ENCODE peak calls at places on chromosomes 11 and 22, in five cellular contexts. Y is IMR-90, W is PC-9, B is heart left ventricle, Q is small intestine. H is an unnamed sample.

GRCh38 chr11:126159719-126160344 is 51.6 kb downstream of the RPUSD4 start:
- DNase-seq in W (no peak), Q (no peak), Y (no peak), B (no peak), H (no peak)

GRCh38 chr22:41256898-41257260 is 16.1 kb upstream of the CHADL start:
- DNase-seq in B (no peak), W (peak; percentile 47), Q (no peak), Y (peak; percentile 27), H (no peak)

GRCh38 chr11:15901046-15901445 is 455.3 kb downstream of the SOX6 start:
- DNase-seq in W (no peak), B (peak; percentile 29), Y (no peak), Q (no peak), H (no peak)

GRCh38 chr11:93020248-93021088 is 51.0 kb downstream of the MTNR1B start:
- DNase-seq in B (no peak), W (peak; percentile 7), Q (no peak), Y (peak; percentile 92), H (no peak)

GRCh38 chr22:46827072-46827780 is 64.8 kb downstream of the TBC1D22A start:
- DNase-seq in Q (no peak), W (no peak), Y (no peak), B (no peak), H (no peak)

GRCh38 chr11:18526130-18526520 is 617 bp downstream of the TSG101 start:
- DNase-seq in Q (no peak), B (no peak), Y (no peak), W (no peak), H (no peak)

GRCh38 chr22:26672590-26673468 is 15.4 kb downstream of the MIAT start:
- DNase-seq in Q (peak; percentile 95), W (peak; percentile 82), Y (peak; percentile 94), B (peak; percentile 93), H (peak; percentile 93)

GRCh38 chr11:5620606-5621521 is 3.9 kb upstream of the TRIM34 start:
- DNase-seq in Y (peak; percentile 95), B (no peak), W (peak; percentile 42), Q (peak; percentile 74), H (peak; percentile 44)

GRCh38 chr22:27554106-27554814 is 247.3 kb downstream of the MN1 start:
- DNase-seq in Q (peak; percentile 12), Y (peak; percentile 20), W (no peak), B (no peak), H (peak; percentile 33)

GRCh38 chr22:39627208-39627607 is 56.7 kb downstream of the CACNA1I start:
- DNase-seq in Y (no peak), Q (no peak), B (no peak), W (no peak), H (no peak)

GRCh38 chr11:94602430-94603372 is 35.5 kb downstream of the PIWIL4 start:
- DNase-seq in W (peak; percentile 66), Y (peak; percentile 86), B (peak; percentile 57), Q (peak; percentile 95), H (no peak)

GRCh38 chr11:118933486-118933885 is 7.8 kb upstream of the BCL9L start:
- DNase-seq in W (no peak), B (no peak), Y (peak; percentile 16), Q (no peak), H (no peak)

GRCh38 chr11:47186076-47186936 is at the start of gene PACSIN3:
- DNase-seq in Q (no peak), W (peak; percentile 64), B (peak; percentile 64), Y (peak; percentile 19), H (no peak)

GRCh38 chr22:40721266-40721665 is 42.0 kb downstream of the MCHR1 start:
- DNase-seq in B (no peak), Q (no peak), Y (peak; percentile 71), W (no peak), H (no peak)

GRCh38 chr22:40178417-40179409 is 988 bp downstream of the TNRC6B start:
- DNase-seq in Q (peak; percentile 48), W (no peak), B (no peak), Y (peak; percentile 57), H (no peak)

GRCh38 chr22:49994361-49995058 is 18.1 kb downstream of the IL17REL start:
- DNase-seq in Q (no peak), W (no peak), Y (no peak), B (no peak), H (no peak)

GRCh38 chr11:83051760-83052671 is 19.7 kb downstream of the RAB30 start:
- DNase-seq in W (no peak), Y (peak; percentile 98), Q (no peak), B (peak; percentile 62), H (no peak)

GRCh38 chr11:114448749-114449484 is 9.7 kb downstream of the REXO2 start:
- DNase-seq in B (no peak), W (no peak), Y (peak; percentile 54), Q (peak; percentile 45), H (no peak)

GRCh38 chr11:132972565-132972964 is 559.7 kb downstream of the OPCML start:
- DNase-seq in B (no peak), Y (no peak), W (no peak), Q (no peak), H (no peak)

GRCh38 chr11:25981998-25982397 is 349.9 kb upstream of the ANO3 start:
- DNase-seq in Y (peak; percentile 77), W (peak; percentile 4), Q (peak; percentile 33), B (peak; percentile 10), H (no peak)

GRCh38 chr22:50059185-50059880 is 1.2 kb upstream of the TTLL8 start:
- DNase-seq in Q (no peak), Y (peak; percentile 20), W (no peak), B (no peak), H (no peak)

GRCh38 chr22:45645526-45646414 is 25.9 kb upstream of the ATXN10 start:
- DNase-seq in B (peak; percentile 59), W (peak; percentile 85), Q (peak; percentile 62), Y (peak; percentile 35), H (peak; percentile 76)
- H3K4me1 ChIP-seq in B (peaks cover 3% of the 10 kb centered on the region), W (peaks cover 33% of the 10 kb centered on the region), Q (no peaks in the 10 kb centered on the region), Y (peaks cover 2% of the 10 kb centered on the region), H (no peaks in the 10 kb centered on the region)

GRCh38 chr11:1867381-1867780 is 14.5 kb downstream of the LSP1 start:
- DNase-seq in Y (no peak), Q (no peak), W (no peak), B (no peak), H (no peak)

GRCh38 chr11:1864831-1865665 is 12.2 kb downstream of the LSP1 start:
- DNase-seq in Q (no peak), Y (no peak), W (no peak), B (no peak), H (no peak)

GRCh38 chr11:1866776-1867175 is 13.9 kb downstream of the LSP1 start:
- DNase-seq in Y (no peak), Q (no peak), W (no peak), B (no peak), H (no peak)

GRCh38 chr11:1868056-1868635 is 15.3 kb downstream of the LSP1 start:
- DNase-seq in Y (no peak), B (no peak), Q (no peak), W (no peak), H (no peak)

DNA sequence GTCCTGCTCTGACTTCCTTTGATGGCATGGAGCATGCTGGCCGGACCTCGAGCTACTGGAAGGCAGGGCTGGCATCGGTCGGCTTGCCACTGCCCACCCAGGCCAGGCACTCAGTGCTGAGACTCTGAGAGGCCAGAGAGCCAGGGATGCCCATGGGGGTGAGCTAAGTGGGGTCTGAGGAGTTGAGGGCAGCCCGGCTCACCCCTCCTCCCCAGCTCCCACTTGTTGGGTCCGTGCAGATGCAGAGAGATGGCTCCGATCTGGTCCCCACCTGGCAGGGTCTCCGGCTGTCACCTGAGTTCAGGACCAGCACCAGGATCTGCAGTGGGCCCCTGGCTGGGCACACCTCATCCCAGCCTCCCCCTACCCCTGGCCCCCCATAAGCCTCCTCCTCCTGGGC is 13.3 kb downstream of the LSP1 start:
- DNase-seq in B (no peak), Q (no peak), W (no peak), Y (no peak), H (no peak)
- H3K27ac ChIP-seq in B (no peak overlapping the region), Q (no peak overlapping the region), W (no peak overlapping the region), Y (no peak overlapping the region), H (no peak overlapping the region)

GRCh38 chr22:20510811-20511577 is 3.6 kb downstream of the MED15 start:
- DNase-seq in W (no peak), Y (no peak), Q (peak; percentile 40), B (no peak), H (no peak)

GRCh38 chr22:20509344-20510047 is 2.1 kb downstream of the MED15 start:
- DNase-seq in W (peak; percentile 66), Y (peak; percentile 94), B (peak; percentile 87), Q (peak; percentile 93), H (peak; percentile 84)

GRCh38 chr22:20514658-20515406 is 7.4 kb downstream of the MED15 start:
- DNase-seq in B (no peak), Y (peak; percentile 96), W (peak; percentile 20), Q (no peak), H (no peak)

GRCh38 chr22:20508815-20509271 is 1.4 kb downstream of the MED15 start:
- DNase-seq in Q (peak; percentile 39), Y (no peak), W (no peak), B (no peak), H (no peak)

GRCh38 chr22:20511578-20512259 is 4.3 kb downstream of the MED15 start:
- DNase-seq in Y (no peak), Q (no peak), W (no peak), B (no peak), H (no peak)
- H3K4me1 ChIP-seq in Y (peaks cover 22% of the 10 kb centered on the region), Q (peaks cover 6% of the 10 kb centered on the region), W (peaks cover 24% of the 10 kb centered on the region), B (peaks cover 28% of the 10 kb centered on the region), H (peaks cover 27% of the 10 kb centered on the region)

DNA sequence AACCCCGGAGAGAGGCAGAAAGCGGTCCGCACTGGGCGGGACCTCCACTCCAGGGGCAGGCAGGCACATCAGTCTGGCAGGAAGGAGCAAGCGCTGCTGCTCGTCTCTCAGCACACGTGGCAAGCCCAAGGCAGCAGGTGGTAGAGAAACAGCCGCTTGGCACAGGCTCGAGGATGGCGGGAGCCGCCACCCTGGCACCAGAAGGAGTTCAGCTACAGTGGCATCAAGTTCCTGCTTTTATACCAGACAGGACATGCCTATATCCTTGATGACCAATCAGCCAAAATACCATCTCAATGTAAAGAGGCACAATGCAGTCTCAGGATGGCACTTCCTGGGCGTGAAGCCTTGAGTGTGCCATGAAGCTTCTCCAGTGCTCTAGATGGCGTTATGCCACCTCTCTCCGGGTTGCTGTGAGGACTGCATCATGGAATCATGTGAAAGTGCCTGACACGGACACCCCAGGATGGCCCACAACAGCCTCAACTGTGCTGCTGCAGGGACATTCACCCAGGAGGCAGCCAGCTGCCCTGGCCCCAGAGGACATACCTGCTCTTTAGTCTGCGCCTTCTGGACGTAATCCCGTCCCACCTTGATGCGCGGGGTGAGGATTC is 64.8 kb downstream of the APOL1 start:
- DNase-seq in Y (no peak), Q (no peak), B (no peak), W (no peak), H (no peak)
- H3K27ac ChIP-seq in Y (no peak overlapping the region), Q (no peak overlapping the region), B (no peak overlapping the region), W (no peak overlapping the region), H (no peak overlapping the region)

GRCh38 chr11:45209480-45209879 is 63.0 kb downstream of the PRDM11 start:
- DNase-seq in Y (no peak), B (no peak), W (no peak), Q (no peak), H (no peak)
- H3K4me1 ChIP-seq in Y (no peaks in the 10 kb centered on the region), B (peaks cover 21% of the 10 kb centered on the region), W (no peaks in the 10 kb centered on the region), Q (no peaks in the 10 kb centered on the region), H (peaks cover 20% of the 10 kb centered on the region)

DNA sequence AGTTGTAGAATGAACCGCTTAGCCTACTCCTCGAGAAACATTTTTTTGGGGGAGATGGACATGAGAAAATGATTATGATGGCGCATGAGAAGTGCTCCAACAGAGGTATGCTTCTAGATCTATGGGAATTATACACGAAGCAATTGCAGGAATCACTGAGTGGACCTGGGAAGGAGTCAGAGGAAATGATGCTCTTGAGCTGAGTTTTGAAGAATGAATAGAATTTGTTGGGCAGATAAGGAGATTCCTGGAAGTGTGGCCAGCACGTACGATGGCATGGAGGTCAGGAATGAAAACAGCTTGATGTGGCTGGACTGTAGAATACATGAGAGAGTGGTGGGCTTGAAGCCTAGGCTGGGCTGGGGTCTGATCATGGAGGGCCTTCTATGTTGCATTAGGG is 31.7 kb downstream of the ADAMTS15 start:
- DNase-seq in B (no peak), Y (peak; percentile 86), Q (no peak), W (no peak), H (no peak)
- H3K27ac ChIP-seq in B (no peak overlapping the region), Y (peak overlapping the region; percentile 67), Q (no peak overlapping the region), W (no peak overlapping the region), H (peak overlapping the region; percentile 17)

H was measured in lung.